ENCODE peak calls at places on chromosomes 11 and 22, in ten cellular contexts. One of them, this sample, is unnamed.

GRCh38 chr11:70707821-70708220 is 309.5 kb downstream of the CTTN start:
- DNase-seq in NCI-H1105: no peak
- DNase-seq in GM18507: no peak
- DNase-seq in OCI-M1: no peak
- DNase-seq in effector memory CD8-positive, alpha-beta T cell: no peak
- DNase-seq in nephron progenitor cell: no peak
- DNase-seq in Calu3: no peak
- DNase-seq in activated T-cell treated with anti-CD3 and anti-CD28 coated beads, Interleukin-2, amount 50 U/mL, for 4 hours: no peak
- DNase-seq in stimulated activated CD8-positive, alpha-beta memory T cell treated with anti-CD3 and anti-CD28 coated beads, Interleukin-15, amount 100 ng/mL, for 1 hour: no peak
- DNase-seq in AG04450: no peak
- DNase-seq in this sample: no peak

GRCh38 chr22:50305658-50306566 is 1.5 kb downstream of the PLXNB2 start:
- DNase-seq in NCI-H1105: peak
- DNase-seq in GM18507: no peak
- DNase-seq in OCI-M1: no peak
- DNase-seq in effector memory CD8-positive, alpha-beta T cell: no peak
- DNase-seq in nephron progenitor cell: peak
- DNase-seq in Calu3: peak
- DNase-seq in activated T-cell treated with anti-CD3 and anti-CD28 coated beads, Interleukin-2, amount 50 U/mL, for 4 hours: no peak
- DNase-seq in stimulated activated CD8-positive, alpha-beta memory T cell treated with anti-CD3 and anti-CD28 coated beads, Interleukin-15, amount 100 ng/mL, for 1 hour: no peak
- DNase-seq in AG04450: peak
- DNase-seq in this sample: peak

GRCh38 chr11:6695377-6695776 is 12.2 kb upstream of the MRPL17 start:
- DNase-seq in NCI-H1105: no peak
- DNase-seq in GM18507: no peak
- DNase-seq in OCI-M1: no peak
- DNase-seq in effector memory CD8-positive, alpha-beta T cell: no peak
- DNase-seq in nephron progenitor cell: no peak
- DNase-seq in Calu3: no peak
- DNase-seq in activated T-cell treated with anti-CD3 and anti-CD28 coated beads, Interleukin-2, amount 50 U/mL, for 4 hours: no peak
- DNase-seq in stimulated activated CD8-positive, alpha-beta memory T cell treated with anti-CD3 and anti-CD28 coated beads, Interleukin-15, amount 100 ng/mL, for 1 hour: no peak
- DNase-seq in AG04450: no peak
- DNase-seq in this sample: no peak

GRCh38 chr11:12675951-12676711 is 1.9 kb downstream of the TEAD1 start:
- DNase-seq in NCI-H1105: peak
- DNase-seq in GM18507: no peak
- DNase-seq in OCI-M1: no peak
- DNase-seq in effector memory CD8-positive, alpha-beta T cell: no peak
- DNase-seq in nephron progenitor cell: peak
- DNase-seq in Calu3: no peak
- DNase-seq in activated T-cell treated with anti-CD3 and anti-CD28 coated beads, Interleukin-2, amount 50 U/mL, for 4 hours: no peak
- DNase-seq in stimulated activated CD8-positive, alpha-beta memory T cell treated with anti-CD3 and anti-CD28 coated beads, Interleukin-15, amount 100 ng/mL, for 1 hour: no peak
- DNase-seq in AG04450: no peak
- DNase-seq in this sample: peak

GRCh38 chr22:33803371-33803770 is 116.9 kb downstream of the LARGE1 start:
- DNase-seq in NCI-H1105: no peak
- DNase-seq in GM18507: no peak
- DNase-seq in OCI-M1: no peak
- DNase-seq in effector memory CD8-positive, alpha-beta T cell: no peak
- DNase-seq in nephron progenitor cell: no peak
- DNase-seq in Calu3: no peak
- DNase-seq in activated T-cell treated with anti-CD3 and anti-CD28 coated beads, Interleukin-2, amount 50 U/mL, for 4 hours: no peak
- DNase-seq in stimulated activated CD8-positive, alpha-beta memory T cell treated with anti-CD3 and anti-CD28 coated beads, Interleukin-15, amount 100 ng/mL, for 1 hour: no peak
- DNase-seq in AG04450: peak
- DNase-seq in this sample: no peak

GRCh38 chr22:46878549-46878948 is 116.1 kb downstream of the TBC1D22A start:
- DNase-seq in NCI-H1105: no peak
- DNase-seq in GM18507: no peak
- DNase-seq in OCI-M1: no peak
- DNase-seq in effector memory CD8-positive, alpha-beta T cell: no peak
- DNase-seq in nephron progenitor cell: no peak
- DNase-seq in Calu3: no peak
- DNase-seq in activated T-cell treated with anti-CD3 and anti-CD28 coated beads, Interleukin-2, amount 50 U/mL, for 4 hours: no peak
- DNase-seq in stimulated activated CD8-positive, alpha-beta memory T cell treated with anti-CD3 and anti-CD28 coated beads, Interleukin-15, amount 100 ng/mL, for 1 hour: no peak
- DNase-seq in AG04450: no peak
- DNase-seq in this sample: no peak

GRCh38 chr11:90874971-90875370 is 652.1 kb upstream of the CHORDC1 start:
- DNase-seq in NCI-H1105: no peak
- DNase-seq in GM18507: no peak
- DNase-seq in OCI-M1: peak
- DNase-seq in effector memory CD8-positive, alpha-beta T cell: no peak
- DNase-seq in nephron progenitor cell: no peak
- DNase-seq in Calu3: no peak
- DNase-seq in activated T-cell treated with anti-CD3 and anti-CD28 coated beads, Interleukin-2, amount 50 U/mL, for 4 hours: no peak
- DNase-seq in stimulated activated CD8-positive, alpha-beta memory T cell treated with anti-CD3 and anti-CD28 coated beads, Interleukin-15, amount 100 ng/mL, for 1 hour: no peak
- DNase-seq in AG04450: no peak
- DNase-seq in this sample: no peak

GRCh38 chr11:1387961-1388762 is 1.6 kb upstream of the BRSK2 start:
- DNase-seq in NCI-H1105: no peak
- DNase-seq in GM18507: no peak
- DNase-seq in OCI-M1: no peak
- DNase-seq in effector memory CD8-positive, alpha-beta T cell: no peak
- DNase-seq in nephron progenitor cell: peak
- DNase-seq in Calu3: no peak
- DNase-seq in activated T-cell treated with anti-CD3 and anti-CD28 coated beads, Interleukin-2, amount 50 U/mL, for 4 hours: no peak
- DNase-seq in stimulated activated CD8-positive, alpha-beta memory T cell treated with anti-CD3 and anti-CD28 coated beads, Interleukin-15, amount 100 ng/mL, for 1 hour: no peak
- DNase-seq in AG04450: no peak
- DNase-seq in this sample: no peak

GRCh38 chr11:14422052-14422813 is 63.2 kb upstream of the RRAS2 start:
- DNase-seq in NCI-H1105: peak
- DNase-seq in GM18507: no peak
- DNase-seq in OCI-M1: peak
- DNase-seq in effector memory CD8-positive, alpha-beta T cell: no peak
- DNase-seq in nephron progenitor cell: peak
- DNase-seq in Calu3: peak
- DNase-seq in activated T-cell treated with anti-CD3 and anti-CD28 coated beads, Interleukin-2, amount 50 U/mL, for 4 hours: no peak
- DNase-seq in stimulated activated CD8-positive, alpha-beta memory T cell treated with anti-CD3 and anti-CD28 coated beads, Interleukin-15, amount 100 ng/mL, for 1 hour: no peak
- DNase-seq in AG04450: peak
- DNase-seq in this sample: peak

GRCh38 chr11:76604652-76605241 is 65.8 kb downstream of the LRRC32 start:
- DNase-seq in NCI-H1105: no peak
- DNase-seq in GM18507: no peak
- DNase-seq in OCI-M1: no peak
- DNase-seq in effector memory CD8-positive, alpha-beta T cell: no peak
- DNase-seq in nephron progenitor cell: no peak
- DNase-seq in Calu3: no peak
- DNase-seq in activated T-cell treated with anti-CD3 and anti-CD28 coated beads, Interleukin-2, amount 50 U/mL, for 4 hours: no peak
- DNase-seq in stimulated activated CD8-positive, alpha-beta memory T cell treated with anti-CD3 and anti-CD28 coated beads, Interleukin-15, amount 100 ng/mL, for 1 hour: no peak
- DNase-seq in AG04450: no peak
- DNase-seq in this sample: no peak

GRCh38 chr22:30457964-30458363 is 13.9 kb downstream of the SEC14L3 start:
- DNase-seq in NCI-H1105: no peak
- DNase-seq in GM18507: no peak
- DNase-seq in OCI-M1: no peak
- DNase-seq in effector memory CD8-positive, alpha-beta T cell: no peak
- DNase-seq in nephron progenitor cell: no peak
- DNase-seq in Calu3: no peak
- DNase-seq in activated T-cell treated with anti-CD3 and anti-CD28 coated beads, Interleukin-2, amount 50 U/mL, for 4 hours: no peak
- DNase-seq in stimulated activated CD8-positive, alpha-beta memory T cell treated with anti-CD3 and anti-CD28 coated beads, Interleukin-15, amount 100 ng/mL, for 1 hour: no peak
- DNase-seq in AG04450: no peak
- DNase-seq in this sample: no peak

GRCh38 chr11:7600205-7600775 is 73.0 kb downstream of the CYB5R2 start:
- DNase-seq in NCI-H1105: no peak
- DNase-seq in GM18507: no peak
- DNase-seq in OCI-M1: peak
- DNase-seq in effector memory CD8-positive, alpha-beta T cell: no peak
- DNase-seq in nephron progenitor cell: no peak
- DNase-seq in Calu3: peak
- DNase-seq in activated T-cell treated with anti-CD3 and anti-CD28 coated beads, Interleukin-2, amount 50 U/mL, for 4 hours: no peak
- DNase-seq in stimulated activated CD8-positive, alpha-beta memory T cell treated with anti-CD3 and anti-CD28 coated beads, Interleukin-15, amount 100 ng/mL, for 1 hour: no peak
- DNase-seq in AG04450: peak
- DNase-seq in this sample: no peak

GRCh38 chr11:43852057-43852636 is 28.5 kb upstream of the ALKBH3 start:
- DNase-seq in NCI-H1105: peak
- DNase-seq in GM18507: peak
- DNase-seq in OCI-M1: peak
- DNase-seq in effector memory CD8-positive, alpha-beta T cell: peak
- DNase-seq in nephron progenitor cell: peak
- DNase-seq in Calu3: peak
- DNase-seq in activated T-cell treated with anti-CD3 and anti-CD28 coated beads, Interleukin-2, amount 50 U/mL, for 4 hours: peak
- DNase-seq in stimulated activated CD8-positive, alpha-beta memory T cell treated with anti-CD3 and anti-CD28 coated beads, Interleukin-15, amount 100 ng/mL, for 1 hour: peak
- DNase-seq in AG04450: peak
- DNase-seq in this sample: peak

GRCh38 chr22:44436656-44437492 is 61.2 kb downstream of the RTL6 start:
- DNase-seq in NCI-H1105: no peak
- DNase-seq in GM18507: no peak
- DNase-seq in OCI-M1: no peak
- DNase-seq in effector memory CD8-positive, alpha-beta T cell: no peak
- DNase-seq in nephron progenitor cell: no peak
- DNase-seq in Calu3: no peak
- DNase-seq in activated T-cell treated with anti-CD3 and anti-CD28 coated beads, Interleukin-2, amount 50 U/mL, for 4 hours: no peak
- DNase-seq in stimulated activated CD8-positive, alpha-beta memory T cell treated with anti-CD3 and anti-CD28 coated beads, Interleukin-15, amount 100 ng/mL, for 1 hour: no peak
- DNase-seq in AG04450: no peak
- DNase-seq in this sample: no peak

GRCh38 chr11:112826026-112826425 is 135.2 kb upstream of the NCAM1 start:
- DNase-seq in NCI-H1105: no peak
- DNase-seq in GM18507: no peak
- DNase-seq in OCI-M1: no peak
- DNase-seq in effector memory CD8-positive, alpha-beta T cell: no peak
- DNase-seq in nephron progenitor cell: no peak
- DNase-seq in Calu3: no peak
- DNase-seq in activated T-cell treated with anti-CD3 and anti-CD28 coated beads, Interleukin-2, amount 50 U/mL, for 4 hours: no peak
- DNase-seq in stimulated activated CD8-positive, alpha-beta memory T cell treated with anti-CD3 and anti-CD28 coated beads, Interleukin-15, amount 100 ng/mL, for 1 hour: no peak
- DNase-seq in AG04450: no peak
- DNase-seq in this sample: no peak

GRCh38 chr11:88345408-88345807 is 7.9 kb upstream of the CTSC start:
- DNase-seq in NCI-H1105: no peak
- DNase-seq in GM18507: no peak
- DNase-seq in OCI-M1: peak
- DNase-seq in effector memory CD8-positive, alpha-beta T cell: no peak
- DNase-seq in nephron progenitor cell: no peak
- DNase-seq in Calu3: no peak
- DNase-seq in activated T-cell treated with anti-CD3 and anti-CD28 coated beads, Interleukin-2, amount 50 U/mL, for 4 hours: no peak
- DNase-seq in stimulated activated CD8-positive, alpha-beta memory T cell treated with anti-CD3 and anti-CD28 coated beads, Interleukin-15, amount 100 ng/mL, for 1 hour: no peak
- DNase-seq in AG04450: no peak
- DNase-seq in this sample: peak

This sample was measured in ACHN.